ENCODE peak calls at places on chromosomes 11 and 22, in ten cellular contexts. O, X, K, A, F, W, T, M, D and U are unnamed samples. For H3K9me3, the result is how much of the 10 kb centered on the place peaks cover.

GRCh38 chr11:2538951-2539735 is 94.3 kb downstream of the KCNQ1 start:
- DNase-seq in O (peak), X (no peak), K (no peak), A (no peak), F (no peak), W (no peak), T (no peak), M (no peak), D (peak), U (peak)

GRCh38 chr11:132402056-132402684 is 1031.8 kb downstream of the NTM start:
- DNase-seq in O (no peak), X (no peak), K (peak), A (peak), F (peak), W (no peak), T (no peak), M (peak), D (peak), U (no peak)

GRCh38 chr11:132042296-132042695 is 671.9 kb downstream of the NTM start:
- DNase-seq in O (no peak), X (no peak), K (no peak), A (no peak), F (no peak), W (no peak), T (no peak), M (no peak), D (no peak), U (no peak)

GRCh38 chr11:6268811-6269210 is 9.2 kb downstream of the CCKBR start:
- DNase-seq in O (no peak), X (no peak), K (peak), A (peak), F (no peak), W (no peak), T (no peak), M (no peak), D (no peak), U (no peak)

GRCh38 chr11:10637629-10638028 is 55.9 kb downstream of the IRAG1 start:
- DNase-seq in O (peak), X (no peak), K (no peak), A (no peak), F (no peak), W (no peak), T (no peak), M (no peak), D (no peak), U (no peak)

GRCh38 chr11:73237471-73238290 is 19.6 kb downstream of the P2RY2 start:
- DNase-seq in O (no peak), X (no peak), K (peak), A (peak), F (no peak), W (peak), T (no peak), M (no peak), D (peak), U (peak)

GRCh38 chr22:40247976-40248375 is 70.3 kb downstream of the TNRC6B start:
- DNase-seq in O (no peak), X (peak), K (no peak), A (no peak), F (no peak), W (no peak), T (peak), M (no peak), D (no peak), U (no peak)

GRCh38 chr11:104093426-104094280 is 57.2 kb downstream of the DDI1 start:
- DNase-seq in O (no peak), X (no peak), K (peak), A (no peak), F (no peak), W (no peak), T (no peak), M (no peak), D (no peak), U (no peak)

GRCh38 chr11:6925636-6926207 is 504 bp upstream of the ZNF215 start:
- DNase-seq in O (no peak), X (peak), K (peak), A (peak), F (no peak), W (peak), T (no peak), M (no peak), D (no peak), U (no peak)

GRCh38 chr11:7577883-7578242 is 64.1 kb downstream of the PPFIBP2 start:
- DNase-seq in O (no peak), X (peak), K (peak), A (peak), F (no peak), W (peak), T (no peak), M (no peak), D (no peak), U (no peak)

GRCh38 chr22:27431896-27432295 is 369.7 kb downstream of the MN1 start:
- DNase-seq in O (no peak), X (no peak), K (peak), A (no peak), F (no peak), W (no peak), T (no peak), M (no peak), D (no peak), U (no peak)

GRCh38 chr11:71948314-71949027 is 19.6 kb downstream of the RNF121 start:
- DNase-seq in O (peak), X (no peak), K (no peak), A (peak), F (no peak), W (peak), T (no peak), M (no peak), D (no peak), U (no peak)

GRCh38 chr11:1830119-1830499 is 4.7 kb upstream of the SYT8 start:
- DNase-seq in O (no peak), X (no peak), K (no peak), A (peak), F (no peak), W (no peak), T (no peak), M (no peak), D (peak), U (no peak)

GRCh38 chr11:1870721-1871466 is 18.0 kb downstream of the LSP1 start:
- DNase-seq in O (no peak), X (peak), K (no peak), A (no peak), F (no peak), W (no peak), T (peak), M (no peak), D (peak), U (peak)

GRCh38 chr11:119373917-119374631 is 7.4 kb downstream of the USP2 start:
- DNase-seq in O (peak), X (peak), K (peak), A (peak), F (peak), W (peak), T (peak), M (peak), D (no peak), U (no peak)

GRCh38 chr11:117950999-117951961 is 22.1 kb upstream of the TMPRSS13 start:
- DNase-seq in O (no peak), X (peak), K (no peak), A (no peak), F (no peak), W (no peak), T (no peak), M (no peak), D (no peak), U (peak)

GRCh38 chr22:19121631-19122142 is 525 bp downstream of the DGCR2 start:
- DNase-seq in O (peak), X (no peak), K (peak), A (peak), F (no peak), W (peak), T (peak), M (peak), D (peak), U (peak)

GRCh38 chr22:42368379-42369249 is 63.6 kb downstream of the NFAM1 start:
- DNase-seq in O (peak), X (no peak), K (no peak), A (no peak), F (no peak), W (no peak), T (peak), M (no peak), D (no peak), U (peak)

GRCh38 chr11:128061321-128061871 is 526.0 kb downstream of the ETS1 start:
- DNase-seq in O (no peak), X (no peak), K (peak), A (peak), F (no peak), W (no peak), T (no peak), M (no peak), D (no peak), U (no peak)

GRCh38 chr22:44192098-44192810 is 11.5 kb downstream of the PARVG start:
- DNase-seq in O (no peak), X (peak), K (no peak), A (no peak), F (no peak), W (peak), T (peak), M (no peak), D (no peak), U (peak)

GRCh38 chr11:370087-370941 is 1.0 kb downstream of the B4GALNT4 start:
- DNase-seq in O (no peak), X (no peak), K (no peak), A (no peak), F (no peak), W (no peak), T (no peak), M (peak), D (peak), U (no peak)

GRCh38 chr22:41589260-41589600 is 410 bp downstream of the PMM1 start:
- DNase-seq in O (peak), X (no peak), K (no peak), A (peak), F (no peak), W (no peak), T (no peak), M (peak), D (no peak), U (no peak)

GRCh38 chr11:114348200-114349191 is 51.8 kb downstream of the C11orf71 start:
- DNase-seq in O (peak), X (peak), K (peak), A (peak), F (peak), W (peak), T (no peak), M (peak), D (no peak), U (no peak)

GRCh38 chr22:44218071-44218470 is 37.3 kb downstream of the PARVG start:
- DNase-seq in O (no peak), X (no peak), K (no peak), A (no peak), F (no peak), W (no peak), T (no peak), M (no peak), D (no peak), U (no peak)

GRCh38 chr11:48005133-48005532 is 24.8 kb downstream of the PTPRJ start:
- DNase-seq in O (no peak), X (peak), K (no peak), A (no peak), F (no peak), W (no peak), T (no peak), M (no peak), D (no peak), U (peak)

GRCh38 chr11:100849009-100849913 is 162.2 kb downstream of the ARHGAP42 start:
- DNase-seq in O (no peak), X (no peak), K (peak), A (peak), F (peak), W (peak), T (no peak), M (no peak), D (no peak), U (no peak)

GRCh38 chr11:126317681-126318641 is 14.1 kb downstream of the DCPS start:
- DNase-seq in O (peak), X (peak), K (peak), A (peak), F (no peak), W (no peak), T (no peak), M (no peak), D (peak), U (peak)

DNA sequence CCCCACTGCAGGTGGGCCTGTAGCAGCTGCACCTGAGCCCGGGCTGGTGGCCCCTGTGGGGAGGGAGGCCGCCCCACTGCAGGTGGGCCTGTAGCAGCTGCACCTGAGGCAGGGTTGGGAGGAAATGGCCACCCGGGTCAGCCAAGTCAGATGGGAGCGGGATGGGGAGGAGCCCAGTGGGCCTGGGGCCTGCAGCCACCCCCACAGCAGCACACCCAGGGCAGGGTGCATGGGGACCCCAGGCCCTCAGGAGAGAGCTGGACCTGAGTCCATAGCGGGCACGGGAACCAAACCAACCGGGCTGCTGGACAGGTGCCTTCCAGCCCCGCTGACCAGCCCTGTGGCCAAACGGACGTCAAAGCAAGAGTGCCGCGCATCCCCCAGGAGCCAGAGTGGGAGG is 61.7 kb downstream of the BRD1 start:
- DNase-seq in O (peak), X (no peak), K (no peak), A (no peak), F (no peak), W (no peak), T (no peak), M (no peak), D (no peak), U (peak)
- H3K9me3 ChIP-seq in O (under half), X (under half), K (under half), A (under half), F (under half), W (under half), T (under half), M (under half), D (under half), U (under half)

DNA sequence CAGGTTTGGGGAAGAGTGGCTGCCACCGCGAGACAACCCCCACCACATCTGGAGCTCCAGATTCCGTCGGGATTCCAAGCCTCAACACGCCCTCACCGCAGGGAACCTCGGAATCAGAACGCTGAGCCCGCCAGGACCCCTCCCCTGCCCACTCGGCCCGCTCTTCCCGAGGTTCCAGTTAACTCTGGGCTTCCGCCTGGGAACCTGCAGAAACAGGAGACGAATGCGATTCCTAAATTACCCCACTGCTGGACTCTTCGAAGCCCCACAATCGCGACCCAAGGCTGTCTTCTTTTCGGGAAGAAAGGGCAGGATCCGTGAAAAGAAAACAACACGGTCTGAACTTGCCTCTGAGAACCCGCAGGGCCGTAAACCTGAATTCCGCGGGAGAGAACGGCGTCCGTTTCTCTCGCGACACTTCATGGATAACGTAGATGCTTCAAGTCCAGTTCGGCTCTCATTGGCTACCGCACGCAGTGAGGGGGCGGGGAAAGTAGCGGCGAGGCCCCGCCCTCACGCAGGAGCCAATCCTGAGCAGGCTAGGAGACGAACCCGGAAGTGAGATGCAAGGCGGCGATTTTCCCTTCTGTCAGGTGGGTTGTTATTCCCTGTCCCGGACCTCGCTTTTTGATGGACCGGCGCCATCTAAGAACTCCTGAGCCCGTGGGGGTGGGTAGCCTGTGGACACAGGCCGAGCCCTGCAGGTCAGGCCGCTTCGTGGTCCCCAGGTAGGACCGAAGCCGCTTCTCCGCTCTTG is at the start of the genes ANKRD49 and MRE11:
- DNase-seq in O (peak), X (peak), K (peak), A (peak), F (peak), W (peak), T (peak), M (peak), D (peak), U (peak)
- H3K9me3 ChIP-seq in O (under half), X (under half), K (under half), A (under half), F (under half), W (under half), T (under half), M (under half), D (under half), U (under half)

DNA sequence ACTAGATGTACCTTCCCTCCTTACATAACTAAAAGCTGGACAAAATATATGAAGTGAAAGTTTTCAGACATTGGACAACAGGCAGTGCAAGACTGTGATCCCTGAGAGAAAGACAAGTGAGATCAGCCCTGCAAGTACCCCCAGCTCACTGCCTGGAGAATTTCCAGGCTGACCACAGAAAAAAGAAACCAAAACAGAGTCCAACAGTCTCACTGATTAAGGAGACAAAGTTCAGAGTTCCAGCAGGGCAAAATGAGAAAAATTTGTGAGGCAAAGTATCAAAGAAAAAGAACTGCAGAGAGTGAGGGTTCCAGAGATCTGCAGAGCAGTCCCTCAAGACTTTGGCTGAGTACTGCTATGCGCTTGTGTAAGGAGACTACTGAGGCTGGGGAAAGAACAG is 47.3 kb upstream of the TMEM45B start:
- DNase-seq in O (no peak), X (no peak), K (no peak), A (peak), F (no peak), W (no peak), T (no peak), M (no peak), D (no peak), U (no peak)
- H3K9me3 ChIP-seq in O (under half), X (under half), K (under half), A (under half), F (under half), W (under half), T (under half), M (under half), D (under half), U (under half)

GRCh38 chr11:50267851-50268250 is 235.2 kb downstream of the OR4C45 start:
- DNase-seq in O (no peak), X (no peak), K (no peak), A (no peak), F (no peak), W (no peak), T (no peak), M (no peak), D (no peak), U (no peak)
- H3K9me3 ChIP-seq in O (under half), X (under half), K (under half), A (under half), F (under half), W (under half), T (under half), M (under half), D (under half), U (under half)